ENCODE peak calls at places on chromosomes 11 and 22, in seven cellular contexts. One of them, this sample, is unnamed.

GRCh38 chr22:30492144-30492543 is 13.4 kb downstream of the SEC14L4 start:
- DNase-seq in AG10803: no peak
- DNase-seq in HFFc6: no peak
- DNase-seq in OCI-LY7: no peak
- DNase-seq in lower lobe of right lung: peak
- DNase-seq in A549: no peak
- DNase-seq in GM13977: no peak
- DNase-seq in this sample: no peak

GRCh38 chr11:93196816-93197382 is 892 bp downstream of the SLC36A4 start:
- DNase-seq in AG10803: peak
- DNase-seq in HFFc6: no peak
- DNase-seq in OCI-LY7: peak
- DNase-seq in lower lobe of right lung: no peak
- DNase-seq in A549: peak
- DNase-seq in GM13977: no peak
- DNase-seq in this sample: no peak

GRCh38 chr22:49737101-49737551 is 90.5 kb downstream of the BRD1 start:
- DNase-seq in AG10803: no peak
- DNase-seq in HFFc6: no peak
- DNase-seq in OCI-LY7: no peak
- DNase-seq in lower lobe of right lung: no peak
- DNase-seq in A549: no peak
- DNase-seq in GM13977: no peak
- DNase-seq in this sample: no peak

GRCh38 chr22:44682556-44683168 is 19.3 kb upstream of the PRR5 start:
- DNase-seq in AG10803: no peak
- DNase-seq in HFFc6: no peak
- DNase-seq in OCI-LY7: no peak
- DNase-seq in lower lobe of right lung: no peak
- DNase-seq in A549: no peak
- DNase-seq in GM13977: no peak
- DNase-seq in this sample: no peak

GRCh38 chr11:119713361-119714040 is 15.5 kb downstream of the NECTIN1 start:
- DNase-seq in AG10803: no peak
- DNase-seq in HFFc6: no peak
- DNase-seq in OCI-LY7: no peak
- DNase-seq in lower lobe of right lung: no peak
- DNase-seq in A549: no peak
- DNase-seq in GM13977: no peak
- DNase-seq in this sample: no peak

GRCh38 chr11:11973361-11973800 is 35.0 kb downstream of the DKK3 start:
- DNase-seq in AG10803: peak
- DNase-seq in HFFc6: peak
- DNase-seq in OCI-LY7: no peak
- DNase-seq in lower lobe of right lung: no peak
- DNase-seq in A549: no peak
- DNase-seq in GM13977: peak
- DNase-seq in this sample: no peak

GRCh38 chr22:23419931-23420330 is 160.2 kb downstream of the IGLL1 start:
- DNase-seq in AG10803: no peak
- DNase-seq in HFFc6: no peak
- DNase-seq in OCI-LY7: no peak
- DNase-seq in lower lobe of right lung: no peak
- DNase-seq in A549: no peak
- DNase-seq in GM13977: no peak
- DNase-seq in this sample: no peak

GRCh38 chr11:96642584-96642983 is 252.8 kb downstream of the JRKL start:
- DNase-seq in AG10803: no peak
- DNase-seq in HFFc6: no peak
- DNase-seq in OCI-LY7: no peak
- DNase-seq in lower lobe of right lung: no peak
- DNase-seq in A549: no peak
- DNase-seq in GM13977: no peak
- DNase-seq in this sample: no peak

GRCh38 chr11:64676253-64676615 is 46.8 kb downstream of the NRXN2 start:
- DNase-seq in AG10803: no peak
- DNase-seq in HFFc6: no peak
- DNase-seq in OCI-LY7: no peak
- DNase-seq in lower lobe of right lung: no peak
- DNase-seq in A549: no peak
- DNase-seq in GM13977: no peak
- DNase-seq in this sample: no peak

GRCh38 chr11:107591098-107591445 is at the start of gene ELMOD1:
- DNase-seq in AG10803: peak
- DNase-seq in HFFc6: peak
- DNase-seq in OCI-LY7: no peak
- DNase-seq in lower lobe of right lung: peak
- DNase-seq in A549: peak
- DNase-seq in GM13977: peak
- DNase-seq in this sample: peak

GRCh38 chr11:2987881-2988280 is 4.2 kb downstream of the NAP1L4 start:
- DNase-seq in AG10803: no peak
- DNase-seq in HFFc6: no peak
- DNase-seq in OCI-LY7: no peak
- DNase-seq in lower lobe of right lung: no peak
- DNase-seq in A549: no peak
- DNase-seq in GM13977: no peak
- DNase-seq in this sample: peak

GRCh38 chr22:29197096-29197495 is 8.6 kb upstream of the EMID1 start:
- DNase-seq in AG10803: no peak
- DNase-seq in HFFc6: no peak
- DNase-seq in OCI-LY7: no peak
- DNase-seq in lower lobe of right lung: no peak
- DNase-seq in A549: no peak
- DNase-seq in GM13977: no peak
- DNase-seq in this sample: no peak

GRCh38 chr22:29022101-29022817 is 39.4 kb downstream of the C22orf31 start:
- DNase-seq in AG10803: no peak
- DNase-seq in HFFc6: no peak
- DNase-seq in OCI-LY7: no peak
- DNase-seq in lower lobe of right lung: no peak
- DNase-seq in A549: no peak
- DNase-seq in GM13977: no peak
- DNase-seq in this sample: no peak

GRCh38 chr22:46240073-46240472 is 10.0 kb downstream of the CDPF1 start:
- DNase-seq in AG10803: no peak
- DNase-seq in HFFc6: no peak
- DNase-seq in OCI-LY7: peak
- DNase-seq in lower lobe of right lung: no peak
- DNase-seq in A549: no peak
- DNase-seq in GM13977: no peak
- DNase-seq in this sample: no peak

GRCh38 chr11:5277807-5278206 is 8.1 kb upstream of the HBE1 start:
- DNase-seq in AG10803: no peak
- DNase-seq in HFFc6: no peak
- DNase-seq in OCI-LY7: no peak
- DNase-seq in lower lobe of right lung: no peak
- DNase-seq in A549: no peak
- DNase-seq in GM13977: no peak
- DNase-seq in this sample: no peak

GRCh38 chr11:130547761-130548490 is 99.5 kb downstream of the ADAMTS15 start:
- DNase-seq in AG10803: no peak
- DNase-seq in HFFc6: no peak
- DNase-seq in OCI-LY7: no peak
- DNase-seq in lower lobe of right lung: no peak
- DNase-seq in A549: no peak
- DNase-seq in GM13977: no peak
- DNase-seq in this sample: no peak

GRCh38 chr11:73192272-73192671 is 25.8 kb upstream of the P2RY2 start:
- DNase-seq in AG10803: no peak
- DNase-seq in HFFc6: no peak
- DNase-seq in OCI-LY7: no peak
- DNase-seq in lower lobe of right lung: peak
- DNase-seq in A549: no peak
- DNase-seq in GM13977: no peak
- DNase-seq in this sample: peak

GRCh38 chr11:3994030-3994640 is 100.5 kb upstream of the RRM1 start:
- DNase-seq in AG10803: no peak
- DNase-seq in HFFc6: peak
- DNase-seq in OCI-LY7: no peak
- DNase-seq in lower lobe of right lung: no peak
- DNase-seq in A549: no peak
- DNase-seq in GM13977: no peak
- DNase-seq in this sample: no peak

GRCh38 chr11:72015511-72016061 is 16.9 kb downstream of the IL18BP start:
- DNase-seq in AG10803: no peak
- DNase-seq in HFFc6: no peak
- DNase-seq in OCI-LY7: peak
- DNase-seq in lower lobe of right lung: no peak
- DNase-seq in A549: no peak
- DNase-seq in GM13977: no peak
- DNase-seq in this sample: peak

GRCh38 chr22:24997023-24997422 is 44.5 kb downstream of the KIAA1671 start:
- DNase-seq in AG10803: no peak
- DNase-seq in HFFc6: no peak
- DNase-seq in OCI-LY7: no peak
- DNase-seq in lower lobe of right lung: no peak
- DNase-seq in A549: no peak
- DNase-seq in GM13977: no peak
- DNase-seq in this sample: no peak

GRCh38 chr22:24996420-24996952 is 44.0 kb downstream of the KIAA1671 start:
- DNase-seq in AG10803: peak
- DNase-seq in HFFc6: no peak
- DNase-seq in OCI-LY7: no peak
- DNase-seq in lower lobe of right lung: no peak
- DNase-seq in A549: peak
- DNase-seq in GM13977: no peak
- DNase-seq in this sample: no peak

GRCh38 chr22:24992946-24993345 is 40.4 kb downstream of the KIAA1671 start:
- DNase-seq in AG10803: no peak
- DNase-seq in HFFc6: no peak
- DNase-seq in OCI-LY7: no peak
- DNase-seq in lower lobe of right lung: no peak
- DNase-seq in A549: no peak
- DNase-seq in GM13977: no peak
- DNase-seq in this sample: no peak

GRCh38 chr22:24995649-24996180 is 43.2 kb downstream of the KIAA1671 start:
- DNase-seq in AG10803: no peak
- DNase-seq in HFFc6: no peak
- DNase-seq in OCI-LY7: no peak
- DNase-seq in lower lobe of right lung: no peak
- DNase-seq in A549: no peak
- DNase-seq in GM13977: no peak
- DNase-seq in this sample: no peak

GRCh38 chr22:24994070-24994763 is 41.7 kb downstream of the KIAA1671 start:
- DNase-seq in AG10803: peak
- DNase-seq in HFFc6: peak
- DNase-seq in OCI-LY7: no peak
- DNase-seq in lower lobe of right lung: no peak
- DNase-seq in A549: no peak
- DNase-seq in GM13977: no peak
- DNase-seq in this sample: peak
- TF ChIP-seq CTCF in AG10803: no peak
- TF ChIP-seq CTCF in HFFc6: no peak
- TF ChIP-seq CTCF in OCI-LY7: no peak
- TF ChIP-seq CTCF in lower lobe of right lung: no peak
- TF ChIP-seq CTCF in A549: peak
- TF ChIP-seq CTCF in GM13977: no peak
- TF ChIP-seq CTCF in this sample: no peak

GRCh38 chr11:116458546-116458945 is 314.2 kb downstream of the BUD13 start:
- DNase-seq in AG10803: no peak
- DNase-seq in HFFc6: no peak
- DNase-seq in OCI-LY7: no peak
- DNase-seq in lower lobe of right lung: no peak
- DNase-seq in A549: no peak
- DNase-seq in GM13977: no peak
- DNase-seq in this sample: no peak

GRCh38 chr11:116459233-116459632 is 313.6 kb downstream of the BUD13 start:
- DNase-seq in AG10803: no peak
- DNase-seq in HFFc6: no peak
- DNase-seq in OCI-LY7: no peak
- DNase-seq in lower lobe of right lung: no peak
- DNase-seq in A549: no peak
- DNase-seq in GM13977: no peak
- DNase-seq in this sample: no peak

GRCh38 chr11:116459644-116460043 is 313.1 kb downstream of the BUD13 start:
- DNase-seq in AG10803: no peak
- DNase-seq in HFFc6: no peak
- DNase-seq in OCI-LY7: no peak
- DNase-seq in lower lobe of right lung: no peak
- DNase-seq in A549: no peak
- DNase-seq in GM13977: no peak
- DNase-seq in this sample: no peak

GRCh38 chr11:116460156-116460965 is 312.4 kb downstream of the BUD13 start:
- DNase-seq in AG10803: no peak
- DNase-seq in HFFc6: no peak
- DNase-seq in OCI-LY7: no peak
- DNase-seq in lower lobe of right lung: no peak
- DNase-seq in A549: no peak
- DNase-seq in GM13977: no peak
- DNase-seq in this sample: no peak

DNA sequence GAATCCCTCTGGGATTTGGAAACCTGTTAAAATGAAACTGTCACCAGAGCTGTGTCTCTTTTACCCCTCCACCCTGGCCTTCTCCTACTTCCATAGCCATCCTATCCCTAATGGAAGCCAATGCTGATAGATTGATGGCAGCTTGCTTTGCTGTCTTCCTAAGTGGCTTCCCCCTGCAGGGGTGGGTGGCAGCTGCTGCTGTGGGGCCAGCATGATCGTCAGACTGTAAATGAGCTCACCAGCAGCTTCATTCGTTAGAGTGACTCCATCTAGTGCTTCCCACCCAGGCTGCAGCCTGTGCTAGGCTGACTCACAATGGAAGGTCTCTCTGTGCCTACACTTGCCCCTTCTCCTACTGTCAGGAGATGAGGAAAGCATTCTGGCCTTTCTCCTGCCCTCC is 311.0 kb downstream of the BUD13 start:
- DNase-seq in AG10803: no peak
- DNase-seq in HFFc6: no peak
- DNase-seq in OCI-LY7: no peak
- DNase-seq in lower lobe of right lung: no peak
- DNase-seq in A549: no peak
- DNase-seq in GM13977: no peak
- DNase-seq in this sample: no peak
- TF ChIP-seq CTCF in AG10803: no peak
- TF ChIP-seq CTCF in HFFc6: no peak
- TF ChIP-seq CTCF in OCI-LY7: no peak
- TF ChIP-seq CTCF in lower lobe of right lung: no peak
- TF ChIP-seq CTCF in A549: no peak
- TF ChIP-seq CTCF in GM13977: no peak
- TF ChIP-seq CTCF in this sample: no peak

DNA sequence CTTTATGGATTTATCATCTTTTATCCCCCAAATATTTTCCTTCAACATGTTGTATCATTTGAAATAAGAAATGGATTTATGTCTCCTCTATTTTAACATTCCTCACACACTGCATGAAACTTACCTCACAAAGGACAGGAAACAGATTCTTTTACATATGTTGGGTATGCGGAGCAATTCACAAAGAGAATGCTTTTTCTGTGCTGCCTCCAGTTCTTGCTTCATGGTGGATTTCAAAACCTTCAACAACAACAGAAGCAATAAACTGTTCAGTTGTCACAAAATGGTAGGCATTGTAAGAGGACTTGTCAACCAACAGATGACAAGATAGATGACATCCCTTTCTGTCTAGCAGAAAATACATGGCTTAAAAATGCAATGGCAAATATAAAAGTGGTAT is 36.5 kb upstream of the SLC22A24 start:
- DNase-seq in AG10803: no peak
- DNase-seq in HFFc6: no peak
- DNase-seq in OCI-LY7: no peak
- DNase-seq in lower lobe of right lung: no peak
- DNase-seq in A549: no peak
- DNase-seq in GM13977: no peak
- DNase-seq in this sample: no peak
- TF ChIP-seq CTCF in AG10803: no peak
- TF ChIP-seq CTCF in HFFc6: no peak
- TF ChIP-seq CTCF in OCI-LY7: no peak
- TF ChIP-seq CTCF in lower lobe of right lung: no peak
- TF ChIP-seq CTCF in A549: no peak
- TF ChIP-seq CTCF in GM13977: no peak
- TF ChIP-seq CTCF in this sample: no peak

GRCh38 chr11:20387262-20388095 is at the start of gene PRMT3:
- DNase-seq in AG10803: peak
- DNase-seq in HFFc6: peak
- DNase-seq in OCI-LY7: peak
- DNase-seq in lower lobe of right lung: peak
- DNase-seq in A549: peak
- DNase-seq in GM13977: peak
- DNase-seq in this sample: peak
- TF ChIP-seq CTCF in AG10803: no peak
- TF ChIP-seq CTCF in HFFc6: peak
- TF ChIP-seq CTCF in OCI-LY7: no peak
- TF ChIP-seq CTCF in lower lobe of right lung: peak
- TF ChIP-seq CTCF in A549: peak
- TF ChIP-seq CTCF in GM13977: no peak
- TF ChIP-seq CTCF in this sample: peak

This sample was measured in activated CD8-positive, alpha-beta T cell treated with anti-CD3 and anti-CD28 coated beads for 36 hours.